ENCODE peak calls at places on chromosomes 7 and 10, in five cellular contexts. G is EH, E is A172, D is iris pigment epithelial cell, K is foreskin fibroblast. J is an unnamed sample.

GRCh38 chr7:16223963-16224707 is 197.2 kb downstream of the CRPPA start:
- DNase-seq in G (no peak), K (no peak), D (no peak), E (no peak), J (no peak)

GRCh38 chr7:85821926-85822325 is 635.1 kb upstream of the SEMA3D start:
- DNase-seq in K (no peak), E (no peak), G (no peak), D (no peak), J (no peak)

GRCh38 chr7:36396150-36396549 is 6.5 kb downstream of the ANLN start:
- DNase-seq in D (peak; percentile 88), E (peak; percentile 51), G (peak; percentile 40), K (no peak), J (no peak)

GRCh38 chr7:45917064-45917463 is 4.0 kb downstream of the IGFBP3 start:
- DNase-seq in K (no peak), G (no peak), D (no peak), E (no peak), J (no peak)

GRCh38 chr7:91570600-91570999 is 306.4 kb downstream of the FZD1 start:
- DNase-seq in D (no peak), E (no peak), G (no peak), K (no peak), J (no peak)

GRCh38 chr10:46293228-46293627 is 6.4 kb downstream of the ANTXRL start:
- DNase-seq in E (no peak), G (no peak), K (no peak), D (no peak), J (no peak)

GRCh38 chr7:116271980-116272886 is 61.9 kb downstream of the TES start:
- DNase-seq in E (peak; percentile 95), K (peak; percentile 95), G (peak; percentile 97), D (peak; percentile 98), J (peak; percentile 95)

GRCh38 chr10:80500572-80501380 is 36.9 kb upstream of the SH2D4B start:
- DNase-seq in G (no peak), K (no peak), D (no peak), E (no peak), J (peak; percentile 36)

GRCh38 chr10:60480865-60481563 is 91.3 kb upstream of the ANK3 start:
- DNase-seq in G (peak; percentile 82), E (peak; percentile 91), K (peak; percentile 88), D (peak; percentile 74), J (peak; percentile 74)

GRCh38 chr10:70656489-70656888 is 15.8 kb upstream of the ADAMTS14 start:
- DNase-seq in G (peak; percentile 100), E (peak; percentile 99), K (peak; percentile 99), D (peak; percentile 100), J (peak; percentile 95)

GRCh38 chr10:86075512-86075911 is 291.1 kb downstream of the GRID1 start:
- DNase-seq in D (no peak), G (no peak), K (no peak), E (no peak), J (no peak)

GRCh38 chr7:19112290-19113000 is 5.0 kb downstream of the TWIST1 start:
- DNase-seq in D (peak; percentile 90), E (no peak), K (peak; percentile 77), G (peak; percentile 85), J (no peak)

GRCh38 chr7:54109501-54109900 is 432.7 kb upstream of the VSTM2A start:
- DNase-seq in G (no peak), K (no peak), E (peak; percentile 16), D (no peak), J (no peak)

GRCh38 chr10:2650328-2650727 is 417.0 kb upstream of the PFKP start:
- DNase-seq in D (no peak), K (no peak), E (no peak), G (no peak), J (no peak)

GRCh38 chr7:73871163-73872011 is 10.4 kb downstream of the TMEM270 start:
- DNase-seq in E (no peak), G (no peak), D (no peak), K (no peak), J (no peak)

GRCh38 chr7:43721193-43721806 is 8.0 kb downstream of the COA1 start:
- DNase-seq in D (peak; percentile 58), K (peak; percentile 44), G (peak; percentile 69), E (peak; percentile 62), J (no peak)

GRCh38 chr10:127978481-127978880 is 71.6 kb downstream of the PTPRE start:
- DNase-seq in K (no peak), D (no peak), E (no peak), G (no peak), J (no peak)

GRCh38 chr7:115060095-115060830 is 138.4 kb downstream of the MDFIC start:
- DNase-seq in D (no peak), G (no peak), E (no peak), K (no peak), J (no peak)

GRCh38 chr7:89064831-89065230 is 269.3 kb upstream of the TEX47 start:
- DNase-seq in G (no peak), D (no peak), K (no peak), E (peak; percentile 33), J (no peak)

GRCh38 chr10:82742478-82742877 is 867.5 kb downstream of the NRG3 start:
- DNase-seq in E (peak; percentile 95), D (peak; percentile 40), G (peak; percentile 43), K (peak; percentile 62), J (peak; percentile 74)

J was measured in RCC 7860.